ENCODE peak calls at places on chromosome 22, in six cellular contexts. S is tibial nerve, M is omental fat pad, G is tibial artery, J is kidney epithelial cell, X is activated B cell treated with CpG ODN at 0.5 μM for 24 hours. N is an unnamed sample.

GRCh38 chr22:45164217-45165123 is 745 bp downstream of the NUP50 start:
- DNase-seq in S (no peak), M (no peak), G (peak; percentile 70), J (no peak), X (no peak), N (peak; percentile 32)

GRCh38 chr22:23113847-23114720 is 27.7 kb downstream of the RSPH14 start:
- DNase-seq in S (no peak), M (no peak), G (no peak), J (no peak), X (no peak), N (no peak)

GRCh38 chr22:19440411-19441195 is 6.9 kb downstream of the C22orf39 start:
- DNase-seq in S (no peak), M (no peak), G (no peak), J (no peak), X (no peak), N (no peak)

GRCh38 chr22:23696326-23696851 is 5.6 kb downstream of the RGL4 start:
- DNase-seq in S (no peak), M (no peak), G (no peak), J (no peak), X (peak; percentile 52), N (no peak)

GRCh38 chr22:38085501-38085900 is 1.5 kb upstream of the SLC16A8 start:
- DNase-seq in S (no peak), M (no peak), G (no peak), J (no peak), X (no peak), N (no peak)

GRCh38 chr22:45878051-45878764 is 98.8 kb downstream of the WNT7B start:
- DNase-seq in S (peak; percentile 7), M (peak; percentile 17), G (peak; percentile 55), J (no peak), X (peak; percentile 9), N (peak; percentile 38)

GRCh38 chr22:24433868-24434471 is 6.6 kb downstream of the ADORA2A start:
- DNase-seq in S (no peak), M (no peak), G (peak; percentile 63), J (no peak), X (peak; percentile 57), N (no peak)

GRCh38 chr22:18156878-18157713 is 7.1 kb downstream of the USP18 start:
- DNase-seq in S (peak; percentile 51), M (peak; percentile 46), G (peak; percentile 83), J (peak; percentile 60), X (no peak), N (peak; percentile 43)

GRCh38 chr22:45240137-45240809 is 421 bp downstream of the KIAA0930 start:
- DNase-seq in S (no peak), M (no peak), G (no peak), J (no peak), X (peak; percentile 45), N (peak; percentile 54)

GRCh38 chr22:48055827-48056226 is 1293.4 kb downstream of the TBC1D22A start:
- DNase-seq in S (no peak), M (no peak), G (peak; percentile 16), J (no peak), X (no peak), N (no peak)

GRCh38 chr22:37790234-37790633 is 17.5 kb upstream of the GCAT start:
- DNase-seq in S (no peak), M (no peak), G (no peak), J (no peak), X (no peak), N (no peak)

GRCh38 chr22:40572976-40573375 is 63.5 kb downstream of the MRTFA start:
- DNase-seq in S (no peak), M (no peak), G (no peak), J (no peak), X (no peak), N (no peak)

GRCh38 chr22:31092161-31092560 is 11.0 kb downstream of the SMTN start:
- DNase-seq in S (no peak), M (no peak), G (no peak), J (no peak), X (no peak), N (no peak)

GRCh38 chr22:46240073-46240472 is 10.0 kb downstream of the CDPF1 start:
- DNase-seq in S (no peak), M (no peak), G (peak; percentile 32), J (no peak), X (no peak), N (no peak)

GRCh38 chr22:25048659-25049657 is 96.4 kb downstream of the KIAA1671 start:
- DNase-seq in S (no peak), M (peak; percentile 36), G (no peak), J (no peak), X (peak; percentile 37), N (no peak)

DNA sequence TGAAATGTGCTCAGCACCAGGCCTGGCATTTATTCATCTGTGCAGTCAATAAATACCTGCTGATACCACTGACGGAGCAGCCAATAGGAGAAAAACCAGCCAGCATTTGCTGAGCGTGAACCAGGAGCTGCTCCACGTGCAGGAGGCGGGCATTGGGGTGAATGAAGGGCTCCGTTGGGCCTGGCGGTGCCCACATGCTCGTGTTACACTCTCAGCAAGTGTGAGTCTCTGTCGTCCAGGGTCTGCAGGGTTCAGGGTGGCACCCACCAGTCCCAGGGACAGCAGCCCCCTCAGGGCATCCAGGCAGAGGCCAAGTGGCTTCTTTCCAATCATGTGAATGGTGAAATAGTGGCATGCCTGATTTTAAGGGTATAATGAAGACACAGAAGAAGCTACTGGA is 4.2 kb upstream of the RPS19BP1 start:
- DNase-seq in S (no peak), M (no peak), G (no peak), J (no peak), X (no peak), N (no peak)
- TF ChIP-seq CTCF in S (no peak), M (no peak), G (no peak), J (no peak), X (no peak), N (no peak)

GRCh38 chr22:44090571-44090905 is 66.4 kb downstream of the PARVB start:
- DNase-seq in S (no peak), M (no peak), G (no peak), J (no peak), X (no peak), N (no peak)

GRCh38 chr22:44091751-44092150 is 67.6 kb downstream of the PARVB start:
- DNase-seq in S (no peak), M (no peak), G (no peak), J (no peak), X (no peak), N (no peak)

GRCh38 chr22:44089717-44090570 is 65.8 kb downstream of the PARVB start:
- DNase-seq in S (no peak), M (no peak), G (no peak), J (no peak), X (no peak), N (no peak)

GRCh38 chr22:44092636-44093220 is 68.6 kb downstream of the PARVB start:
- DNase-seq in S (no peak), M (no peak), G (no peak), J (no peak), X (no peak), N (no peak)

GRCh38 chr22:44091021-44091721 is 67.1 kb downstream of the PARVB start:
- DNase-seq in S (no peak), M (no peak), G (no peak), J (no peak), X (no peak), N (no peak)
- TF ChIP-seq CTCF in S (no peak), M (no peak), G (no peak), J (peak; percentile 20), X (no peak), N (peak; percentile 9)

GRCh38 chr22:29627196-29627535 is 23.7 kb downstream of the NF2 start:
- DNase-seq in S (no peak), M (no peak), G (no peak), J (no peak), X (no peak), N (no peak)
- TF ChIP-seq CTCF in S (no peak), M (no peak), G (no peak), J (no peak), X (no peak), N (no peak)

DNA sequence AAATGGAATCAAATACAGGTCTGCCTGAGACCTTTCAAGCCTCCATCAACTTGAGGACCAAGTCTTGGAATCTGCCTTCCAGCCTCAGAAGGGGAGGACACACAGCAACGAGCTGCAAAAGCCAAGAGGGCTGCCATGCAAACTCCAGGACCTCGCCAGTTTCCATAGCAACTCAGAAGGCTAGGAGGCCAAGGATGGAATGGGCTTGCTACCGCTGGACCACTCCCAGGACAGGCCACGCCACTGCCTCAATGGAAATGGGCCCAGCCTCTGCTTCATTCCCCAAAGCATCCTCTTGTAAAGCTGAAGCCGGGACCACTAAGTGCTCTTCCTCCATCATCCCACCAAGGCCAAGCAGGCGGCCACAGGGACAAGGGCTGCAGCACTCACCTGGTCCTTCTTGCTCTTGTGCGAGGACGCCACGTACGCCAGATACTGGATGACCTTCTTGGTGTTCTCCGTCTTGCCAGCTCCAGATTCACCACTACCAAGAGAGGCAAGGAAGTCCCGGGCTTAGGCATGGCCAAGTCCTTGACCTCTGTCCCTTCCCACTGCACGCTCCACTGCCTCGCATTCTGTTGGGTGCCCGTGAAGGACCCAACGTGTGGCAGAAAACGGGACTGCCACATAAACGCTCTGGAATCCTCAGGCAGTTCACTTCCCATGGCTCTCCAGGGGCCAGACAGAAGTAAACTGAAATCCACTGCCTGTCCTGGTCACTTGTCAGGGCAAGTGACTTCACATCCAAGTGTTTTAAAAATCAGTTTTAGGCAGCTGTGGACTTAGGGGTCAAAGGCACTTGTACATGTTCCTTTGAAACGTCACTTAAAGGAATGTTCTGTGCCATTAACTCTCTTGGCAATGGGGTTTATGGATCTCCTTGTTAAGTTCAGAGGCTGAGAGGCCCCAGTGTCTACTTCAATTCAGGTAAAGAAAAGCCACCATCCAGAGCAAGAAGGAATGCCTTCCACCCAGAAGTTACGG is 61.3 kb downstream of the MYH9 start:
- DNase-seq in S (no peak), M (no peak), G (peak; percentile 80), J (no peak), X (no peak), N (no peak)
- TF ChIP-seq CTCF in S (no peak), M (no peak), G (peak; percentile 22), J (no peak), X (no peak), N (no peak)

GRCh38 chr22:42880815-42881214 is 23.7 kb upstream of the ARFGAP3 start:
- DNase-seq in S (no peak), M (no peak), G (no peak), J (no peak), X (no peak), N (no peak)
- TF ChIP-seq CTCF in S (no peak), M (no peak), G (no peak), J (peak; percentile 9), X (no peak), N (no peak)